ENCODE peak calls at places on chromosome 10, in five cellular contexts. F is dermis microvascular lymphatic vessel endothelial cell, N is H7, K is COR-L47, M is GM04504. J is an unnamed sample.
A peak's percentile ranks its signal among the peaks of the same experiment; 100 is the strongest.

GRCh38 chr10:106577266-106577665 is 587.2 kb downstream of the SORCS1 start:
- DNase-seq in F (no peak), N (peak; percentile 30), K (no peak), M (no peak), J (peak; percentile 59)

GRCh38 chr10:118590334-118590733 is 5.1 kb downstream of the PRLHR start:
- DNase-seq in F (peak; percentile 14), N (no peak), K (peak; percentile 87), M (no peak), J (peak; percentile 16)

GRCh38 chr10:102408728-102409603 is 9.6 kb downstream of the PSD start:
- DNase-seq in F (peak; percentile 14), N (peak; percentile 91), K (peak; percentile 35), M (no peak), J (peak; percentile 69)

GRCh38 chr10:112843623-112844022 is 106.4 kb upstream of the TCF7L2 start:
- DNase-seq in F (no peak), N (no peak), K (no peak), M (no peak), J (no peak)

GRCh38 chr10:123522702-123523312 is 143.3 kb upstream of the GPR26 start:
- DNase-seq in F (no peak), N (no peak), K (no peak), M (no peak), J (no peak)

GRCh38 chr10:43944742-43945730 is 296.4 kb upstream of the ZNF32 start:
- DNase-seq in F (no peak), N (no peak), K (no peak), M (no peak), J (no peak)

GRCh38 chr10:88082391-88082790 is 219.0 kb downstream of the PTEN start:
- DNase-seq in F (no peak), N (no peak), K (no peak), M (no peak), J (no peak)

GRCh38 chr10:57338823-57339558 is 928.7 kb downstream of the IPMK start:
- DNase-seq in F (peak; percentile 30), N (peak; percentile 48), K (peak; percentile 43), M (peak; percentile 4), J (peak; percentile 16)

GRCh38 chr10:92572362-92573090 is 1.4 kb downstream of the IDE start:
- DNase-seq in F (no peak), N (peak; percentile 37), K (no peak), M (no peak), J (no peak)

GRCh38 chr10:3173173-3173878 is 744 bp upstream of the PITRM1 start:
- DNase-seq in F (no peak), N (peak; percentile 98), K (peak; percentile 69), M (no peak), J (no peak)

J was measured in putamen.